ENCODE peak calls at places on chromosomes 4 and X, in five cellular contexts. B, A, O, H and L are unnamed samples.

GRCh38 chr4:33714971-33715370 is 2529.3 kb downstream of the ARAP2 start:
- DNase-seq in B (no peak), A (no peak), O (no peak), H (no peak), L (no peak)

GRCh38 chr4:5711479-5712184 is 631 bp downstream of the EVC start:
- DNase-seq in B (no peak), A (peak; percentile 43), O (peak; percentile 57), H (no peak), L (no peak)

GRCh38 chr4:1194028-1194900 is 21.9 kb upstream of the SPON2 start:
- DNase-seq in B (no peak), A (peak; percentile 31), O (peak; percentile 62), H (peak; percentile 87), L (no peak)

GRCh38 chr4:123398803-123399637 is 2.4 kb downstream of the SPRY1 start:
- DNase-seq in B (peak; percentile 48), A (peak; percentile 80), O (peak; percentile 45), H (peak; percentile 39), L (no peak)

GRCh38 chrX:150483576-150483975 is 84.8 kb upstream of the MTM1 start:
- DNase-seq in B (no peak), A (no peak), O (no peak), H (no peak), L (no peak)

GRCh38 chr4:72569719-72570235 is 756 bp upstream of the ADAMTS3 start:
- DNase-seq in B (no peak), A (peak; percentile 1), O (no peak), H (no peak), L (no peak)

GRCh38 chr4:6342530-6343293 is 73.1 kb downstream of the WFS1 start:
- DNase-seq in B (no peak), A (no peak), O (no peak), H (peak; percentile 50), L (no peak)

GRCh38 chr4:3009422-3009821 is 46.1 kb downstream of the GRK4 start:
- DNase-seq in B (peak; percentile 11), A (no peak), O (peak; percentile 47), H (no peak), L (peak; percentile 78)

GRCh38 chrX:16278927-16279326 is 111.6 kb downstream of the MAGEB17 start:
- DNase-seq in B (no peak), A (no peak), O (peak; percentile 74), H (no peak), L (peak; percentile 58)

GRCh38 chrX:103151799-103152198 is 58.9 kb upstream of the NXF3 start:
- DNase-seq in B (no peak), A (no peak), O (no peak), H (no peak), L (no peak)

GRCh38 chr4:7915875-7916242 is 23.8 kb downstream of the AFAP1 start:
- DNase-seq in B (no peak), A (no peak), O (no peak), H (no peak), L (no peak)

GRCh38 chr4:140996757-140997156 is 136.5 kb downstream of the RNF150 start:
- DNase-seq in B (no peak), A (no peak), O (no peak), H (no peak), L (no peak)

GRCh38 chr4:73593631-73594241 is 26.5 kb downstream of the RASSF6 start:
- DNase-seq in B (no peak), A (peak; percentile 55), O (no peak), H (no peak), L (peak; percentile 83)

GRCh38 chrX:136198678-136199243 is 51.4 kb downstream of the FHL1 start:
- DNase-seq in B (no peak), A (no peak), O (no peak), H (no peak), L (no peak)

GRCh38 chrX:1202251-1202650 is 10.2 kb downstream of the CRLF2 start:
- DNase-seq in B (no peak), A (no peak), O (no peak), H (no peak), L (no peak)

GRCh38 chr4:25563071-25563564 is 92.5 kb upstream of the SLC34A2 start:
- DNase-seq in B (no peak), A (no peak), O (no peak), H (no peak), L (no peak)

GRCh38 chr4:71293705-71294104 is 45.1 kb upstream of the SLC4A4 start:
- DNase-seq in B (no peak), A (no peak), O (no peak), H (no peak), L (no peak)

GRCh38 chr4:73620115-73620792 is at the start of gene RASSF6:
- DNase-seq in B (peak; percentile 14), A (no peak), O (peak; percentile 86), H (no peak), L (peak; percentile 75)

GRCh38 chr4:48290146-48290772 is 20.6 kb upstream of the TEC start:
- DNase-seq in B (no peak), A (peak; percentile 22), O (no peak), H (peak; percentile 49), L (peak; percentile 49)

GRCh38 chr4:184472540-184473264 is 1.6 kb downstream of the IRF2 start:
- DNase-seq in B (peak; percentile 58), A (peak; percentile 75), O (peak; percentile 53), H (peak; percentile 87), L (peak; percentile 70)

GRCh38 chrX:97984641-97985040 is 1100.9 kb downstream of the RPA4 start:
- DNase-seq in B (no peak), A (no peak), O (peak; percentile 79), H (no peak), L (peak; percentile 43)

GRCh38 chrX:120299928-120300327 is 11.3 kb downstream of the TMEM255A start:
- DNase-seq in B (no peak), A (no peak), O (peak; percentile 34), H (no peak), L (no peak)

GRCh38 chr4:185311113-185311888 is 84.4 kb downstream of the LRP2BP start:
- DNase-seq in B (no peak), A (no peak), O (no peak), H (no peak), L (no peak)

GRCh38 chrX:107686792-107687191 is 58.5 kb downstream of the PRPS1 start:
- DNase-seq in B (no peak), A (peak; percentile 57), O (no peak), H (no peak), L (no peak)

GRCh38 chrX:130330706-130331105 is 9.0 kb upstream of the SLC25A14 start:
- DNase-seq in B (peak; percentile 5), A (peak; percentile 35), O (peak; percentile 84), H (peak; percentile 63), L (peak; percentile 83)

GRCh38 chrX:135340827-135341226 is 31.5 kb downstream of the ETDC start:
- DNase-seq in B (no peak), A (no peak), O (no peak), H (peak; percentile 46), L (no peak)

GRCh38 chr4:139844459-139845036 is 178.9 kb downstream of the MGST2 start:
- DNase-seq in B (no peak), A (no peak), O (no peak), H (no peak), L (no peak)

GRCh38 chr4:159018062-159018629 is 84.7 kb upstream of the RAPGEF2 start:
- DNase-seq in B (no peak), A (no peak), O (no peak), H (no peak), L (peak; percentile 59)

GRCh38 chr4:4388836-4389575 is 2.1 kb downstream of the NSG1 start:
- DNase-seq in B (no peak), A (no peak), O (no peak), H (no peak), L (no peak)

GRCh38 chr4:84647307-84647884 is 64.5 kb downstream of the CDS1 start:
- DNase-seq in B (no peak), A (no peak), O (peak; percentile 60), H (no peak), L (no peak)

GRCh38 chrX:3820170-3820569 is 106.7 kb upstream of the PRKX start:
- DNase-seq in B (no peak), A (no peak), O (no peak), H (no peak), L (peak; percentile 32)

GRCh38 chr4:3237711-3238560 is 11.0 kb upstream of the MSANTD1 start:
- DNase-seq in B (no peak), A (no peak), O (no peak), H (no peak), L (no peak)

GRCh38 chrX:137432609-137433008 is 133.3 kb upstream of the ZIC3 start:
- DNase-seq in B (no peak), A (no peak), O (peak; percentile 61), H (peak; percentile 43), L (peak; percentile 69)

GRCh38 chr4:56271121-56271520 is 116.2 kb downstream of the AASDH start:
- DNase-seq in B (no peak), A (no peak), O (no peak), H (no peak), L (no peak)

GRCh38 chrX:110410598-110410997 is 52.0 kb downstream of the RTL9 start:
- DNase-seq in B (no peak), A (no peak), O (no peak), H (no peak), L (no peak)
- H3K4me2 ChIP-seq in B (no peak overlapping the region), A (no peak overlapping the region), O (no peak overlapping the region), H (no peak overlapping the region), L (no peak overlapping the region)

GRCh38 chrX:12471061-12471460 is 320.2 kb upstream of the PRPS2 start:
- DNase-seq in B (no peak), A (no peak), O (no peak), H (no peak), L (no peak)
- H3K9ac ChIP-seq in B (no peak overlapping the region), A (no peak overlapping the region), O (no peak overlapping the region), H (no peak overlapping the region), L (no peak overlapping the region)

GRCh38 chrX:68919707-68920106 is 90.9 kb downstream of the EFNB1 start:
- DNase-seq in B (no peak), A (no peak), O (no peak), H (no peak), L (no peak)
- H3K4me2 ChIP-seq in B (no peak overlapping the region), A (no peak overlapping the region), O (no peak overlapping the region), H (no peak overlapping the region), L (no peak overlapping the region)

DNA sequence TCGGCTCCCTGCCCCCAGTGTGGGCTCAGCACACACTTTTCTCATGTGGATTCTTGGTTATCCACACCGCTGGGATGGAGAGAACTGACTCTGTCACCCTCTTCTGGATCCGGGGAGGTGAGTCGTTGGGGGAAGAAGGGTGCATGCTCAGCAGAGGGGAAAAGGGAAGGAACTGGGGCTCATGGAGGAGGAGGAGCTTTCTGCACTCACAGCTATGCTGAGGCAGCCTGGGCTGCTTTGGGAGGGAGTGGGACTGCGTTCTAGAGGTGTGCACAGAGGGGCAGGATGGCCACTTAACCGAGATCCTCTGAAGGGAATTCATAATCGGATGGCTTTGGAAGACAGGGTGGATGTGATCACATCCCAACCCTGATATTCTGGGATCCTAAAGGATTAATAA is 51.6 kb downstream of the RTL5 start:
- DNase-seq in B (no peak), A (peak; percentile 20), O (no peak), H (no peak), L (no peak)
- H3K9ac ChIP-seq in B (no peak overlapping the region), A (peak overlapping the region; percentile 84), O (no peak overlapping the region), H (no peak overlapping the region), L (no peak overlapping the region)

GRCh38 chr4:80016506-80016905 is 56.5 kb downstream of the ANTXR2 start:
- DNase-seq in B (no peak), A (no peak), O (no peak), H (no peak), L (no peak)
- H3K4me2 ChIP-seq in B (no peak overlapping the region), A (no peak overlapping the region), O (no peak overlapping the region), H (peak overlapping the region; percentile 42), L (no peak overlapping the region)